ENCODE peak calls at places on chromosomes 5 and 9, in eight cellular contexts. M, U, I, G, S, D, T and H are unnamed samples.
A peak's percentile ranks its signal among the peaks of the same experiment; 100 is the strongest.

GRCh38 chr5:31113101-31113500 is 80.4 kb upstream of the CDH6 start:
- DNase-seq in T (no peak), U (no peak), I (peak; percentile 61), S (peak; percentile 60), M (no peak), D (no peak), G (no peak), H (no peak)

GRCh38 chr5:73796164-73797141 is 170.5 kb downstream of the ARHGEF28 start:
- DNase-seq in I (peak; percentile 87), M (peak; percentile 60), G (peak; percentile 93), T (no peak), D (peak; percentile 4), S (peak; percentile 99), U (peak; percentile 77), H (no peak)

GRCh38 chr5:156722358-156722757 is 127.7 kb upstream of the PPP1R2B start:
- DNase-seq in D (no peak), U (no peak), G (no peak), I (no peak), M (no peak), T (no peak), S (no peak), H (no peak)

GRCh38 chr5:149399775-149400174 is 20.7 kb upstream of the IL17B start:
- DNase-seq in U (no peak), D (no peak), S (no peak), T (no peak), I (no peak), M (no peak), G (no peak), H (no peak)

GRCh38 chr5:38673671-38674071 is 117.2 kb upstream of the LIFR start:
- DNase-seq in M (no peak), T (no peak), I (peak; percentile 91), G (no peak), U (no peak), D (no peak), S (peak; percentile 9), H (no peak)

GRCh38 chr5:153159611-153160010 is 330.9 kb upstream of the GRIA1 start:
- DNase-seq in G (no peak), D (no peak), S (peak; percentile 44), M (no peak), T (no peak), U (no peak), I (no peak), H (no peak)

GRCh38 chr9:92455217-92455616 is 27.1 kb downstream of the ASPN start:
- DNase-seq in T (no peak), I (peak; percentile 33), D (no peak), G (no peak), U (no peak), M (no peak), S (peak; percentile 10), H (no peak)

GRCh38 chr9:131645078-131645776 is 94.6 kb downstream of the RAPGEF1 start:
- DNase-seq in S (no peak), T (no peak), I (no peak), U (no peak), M (no peak), D (no peak), G (no peak), H (no peak)

GRCh38 chr9:84851935-84852585 is 182.5 kb downstream of the NTRK2 start:
- DNase-seq in U (peak; percentile 23), G (peak; percentile 89), I (peak; percentile 52), S (peak; percentile 94), T (peak; percentile 22), M (peak; percentile 34), D (no peak), H (no peak)

GRCh38 chr9:29006603-29007002 is 1433.3 kb upstream of the C9orf72 start:
- DNase-seq in M (no peak), U (no peak), S (no peak), I (peak; percentile 72), G (no peak), T (no peak), D (no peak), H (no peak)

GRCh38 chr9:137540536-137540935 is 9.7 kb downstream of the PNPLA7 start:
- DNase-seq in S (no peak), M (no peak), G (no peak), U (no peak), D (no peak), T (no peak), I (no peak), H (no peak)

GRCh38 chr5:107112207-107112606 is 558.5 kb downstream of the EFNA5 start:
- DNase-seq in D (no peak), U (no peak), S (no peak), I (no peak), M (no peak), G (no peak), T (no peak), H (no peak)

GRCh38 chr5:38546691-38547146 is 9.7 kb downstream of the LIFR start:
- DNase-seq in S (no peak), U (no peak), D (no peak), I (no peak), M (no peak), G (no peak), T (no peak), H (no peak)

GRCh38 chr9:97813072-97813471 is 40.0 kb upstream of the FOXE1 start:
- DNase-seq in D (no peak), S (no peak), I (no peak), M (no peak), G (no peak), U (no peak), T (no peak), H (no peak)

GRCh38 chr5:172777381-172778222 is 6.6 kb upstream of the DUSP1 start:
- DNase-seq in U (peak; percentile 96), S (peak; percentile 82), G (no peak), M (peak; percentile 87), I (peak; percentile 94), D (peak; percentile 85), T (peak; percentile 94), H (no peak)

GRCh38 chr5:30499402-30499801 is 694.1 kb upstream of the CDH6 start:
- DNase-seq in I (no peak), T (no peak), M (no peak), U (no peak), D (no peak), G (no peak), S (no peak), H (no peak)

GRCh38 chr5:181058321-181058720 is 18.3 kb downstream of the BTNL9 start:
- DNase-seq in I (no peak), S (no peak), D (no peak), T (no peak), U (no peak), M (no peak), G (no peak), H (no peak)

GRCh38 chr5:181060231-181060590 is 20.1 kb downstream of the BTNL9 start:
- DNase-seq in G (no peak), I (no peak), T (no peak), M (no peak), U (no peak), D (no peak), S (no peak), H (no peak)

GRCh38 chr5:181060924-181061323 is 20.9 kb downstream of the BTNL9 start:
- DNase-seq in D (no peak), S (no peak), I (no peak), U (no peak), M (no peak), G (no peak), T (no peak), H (no peak)

GRCh38 chr5:181058786-181059296 is 18.8 kb downstream of the BTNL9 start:
- DNase-seq in M (no peak), D (no peak), U (no peak), I (no peak), S (no peak), G (no peak), T (no peak), H (no peak)

DNA sequence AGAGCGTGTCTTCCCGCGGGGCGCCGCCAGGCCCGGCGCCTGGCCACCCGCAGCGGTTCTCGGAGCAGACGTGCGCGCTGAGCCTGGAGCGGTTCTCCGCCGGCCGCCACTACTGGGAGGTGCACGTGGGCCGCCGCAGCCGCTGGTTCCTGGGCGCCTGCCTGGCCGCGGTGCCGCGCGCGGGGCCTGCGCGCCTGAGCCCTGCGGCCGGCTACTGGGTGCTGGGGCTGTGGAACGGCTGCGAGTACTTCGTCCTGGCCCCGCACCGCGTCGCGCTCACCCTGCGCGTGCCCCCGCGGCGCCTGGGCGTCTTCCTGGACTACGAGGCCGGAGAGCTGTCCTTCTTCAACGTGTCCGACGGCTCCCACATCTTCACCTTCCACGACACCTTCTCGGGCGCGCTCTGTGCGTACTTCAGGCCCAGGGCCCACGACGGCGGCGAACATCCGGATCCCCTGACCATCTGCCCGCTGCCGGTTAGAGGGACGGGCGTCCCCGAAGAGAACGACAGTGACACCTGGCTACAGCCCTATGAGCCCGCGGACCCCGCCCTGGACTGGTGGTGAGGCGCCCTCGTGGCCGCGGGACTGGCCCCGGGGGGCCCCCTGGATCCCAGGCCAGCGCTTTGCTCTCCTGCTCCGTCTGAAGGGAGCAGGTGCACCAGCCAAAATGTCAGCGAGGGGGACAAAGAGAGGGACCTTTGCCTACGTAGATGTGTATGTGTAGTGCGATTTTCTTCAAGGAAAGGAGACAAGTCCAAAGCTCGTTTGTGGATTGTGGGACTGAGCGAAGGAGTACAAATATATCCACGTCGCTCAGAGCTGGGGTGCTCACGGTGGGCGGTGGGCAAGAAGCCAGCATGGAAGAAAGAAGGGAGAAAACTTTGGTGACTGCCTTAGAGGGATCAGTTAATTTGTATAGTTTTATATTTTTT is 19.5 kb downstream of the BTNL9 start:
- DNase-seq in I (no peak), S (no peak), G (no peak), U (no peak), D (no peak), M (no peak), T (no peak), H (no peak)
- TF ChIP-seq CTCF in I (no peak), S (no peak), G (no peak), U (no peak), D (no peak), M (no peak), T (no peak), H (no peak)

GRCh38 chr5:15703901-15704300 is 203.9 kb downstream of the FBXL7 start:
- DNase-seq in U (no peak), M (no peak), D (no peak), I (no peak), T (no peak), G (no peak), S (peak; percentile 14), H (no peak)
- TF ChIP-seq CTCF in U (no peak), M (no peak), D (no peak), I (no peak), T (no peak), G (no peak), S (no peak), H (no peak)

DNA sequence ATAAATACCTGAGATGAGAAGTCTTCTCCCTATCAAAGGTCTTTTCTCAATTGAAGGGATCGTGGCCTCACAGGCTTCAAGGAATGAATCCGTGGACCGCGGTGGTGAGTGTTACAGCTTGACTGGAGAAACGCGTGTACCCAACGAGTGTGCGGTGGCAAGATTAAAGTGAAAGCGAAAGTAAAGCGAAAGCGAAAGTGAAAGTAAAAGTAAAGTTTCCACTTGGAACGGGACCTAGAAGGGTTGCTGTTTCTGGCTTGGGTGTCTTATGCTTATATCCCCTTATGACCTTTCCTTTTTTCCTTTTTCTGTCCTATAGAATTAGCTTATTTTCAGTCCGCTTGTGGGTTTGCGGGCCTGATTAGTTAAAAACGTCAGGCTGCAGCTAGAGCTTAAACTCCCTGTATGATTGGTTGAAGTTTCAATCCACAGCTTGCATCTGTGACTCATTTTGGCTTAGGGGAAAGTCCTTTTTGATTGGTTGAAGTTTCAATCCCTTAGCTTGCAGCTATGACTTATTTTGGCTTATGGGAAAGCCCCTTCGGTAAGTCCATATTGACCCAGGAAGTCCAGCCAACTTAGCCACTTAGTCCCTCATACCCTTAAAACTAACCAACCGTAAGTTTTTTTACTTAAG is 924.3 kb upstream of the CDH10 start:
- DNase-seq in D (peak; percentile 53), T (no peak), U (no peak), I (no peak), S (no peak), G (no peak), M (no peak), H (no peak)
- TF ChIP-seq CTCF in D (no peak), T (no peak), U (no peak), I (no peak), S (no peak), G (no peak), M (no peak), H (no peak)

GRCh38 chr5:167565555-167565954 is 725.9 kb upstream of the WWC1 start:
- DNase-seq in D (no peak), I (peak; percentile 24), S (peak; percentile 49), T (no peak), M (no peak), U (no peak), G (no peak), H (no peak)
- TF ChIP-seq CTCF in D (peak; percentile 14), I (peak; percentile 49), S (peak; percentile 44), T (no peak), M (no peak), U (peak; percentile 31), G (peak; percentile 36), H (peak; percentile 57)